ENCODE peak calls at places on chromosome 21, in five cellular contexts. B is stimulated activated effector memory CD8-positive, alpha-beta T cell treated with anti-CD3 and anti-CD28 coated beads, Interleukin-12 subunit alpha, Interleukin-12 subunit beta, amount 100 ng/mL, for 72 hours; I is GM10248; Z is NCI-H2029; J is AML-193. T is an unnamed sample.

GRCh38 chr21:16587671-16588379 is 858.0 kb downstream of the USP25 start:
- DNase-seq in B (no peak), I (no peak), Z (no peak), J (no peak), T (no peak)

GRCh38 chr21:27578741-27579265 is 611.9 kb upstream of the ADAMTS5 start:
- DNase-seq in B (no peak), I (no peak), Z (no peak), J (no peak), T (no peak)

GRCh38 chr21:31142600-31142999 is 104.3 kb upstream of the KRTAP19-8 start:
- DNase-seq in B (no peak), I (no peak), Z (no peak), J (no peak), T (peak; percentile 1)

GRCh38 chr21:45410151-45410864 is 5.3 kb downstream of the COL18A1 start:
- DNase-seq in B (no peak), I (no peak), Z (no peak), J (no peak), T (no peak)

GRCh38 chr21:45052960-45053359 is 21.4 kb upstream of the ADARB1 start:
- DNase-seq in B (no peak), I (no peak), Z (no peak), J (no peak), T (no peak)

GRCh38 chr21:39373634-39374033 is 24.7 kb upstream of the HMGN1 start:
- DNase-seq in B (no peak), I (no peak), Z (no peak), J (no peak), T (peak; percentile 69)

GRCh38 chr21:42336065-42336464 is 14.7 kb downstream of the TFF2 start:
- DNase-seq in B (no peak), I (no peak), Z (no peak), J (no peak), T (no peak)

GRCh38 chr21:42939581-42940413 is 14.4 kb upstream of the ERVH48-1 start:
- DNase-seq in B (no peak), I (no peak), Z (peak; percentile 3), J (peak; percentile 73), T (peak; percentile 29)

GRCh38 chr21:35512321-35512720 is 463.2 kb upstream of the RUNX1 start:
- DNase-seq in B (no peak), I (no peak), Z (no peak), J (no peak), T (no peak)

GRCh38 chr21:25385912-25386474 is 221.3 kb downstream of the MRPL39 start:
- DNase-seq in B (no peak), I (peak; percentile 34), Z (peak; percentile 25), J (peak; percentile 38), T (peak; percentile 78)

GRCh38 chr21:38619865-38620513 is 121.7 kb upstream of the ERG start:
- DNase-seq in B (no peak), I (no peak), Z (no peak), J (no peak), T (no peak)

GRCh38 chr21:42820513-42821465 is 58.5 kb downstream of the WDR4 start:
- DNase-seq in B (no peak), I (no peak), Z (peak; percentile 20), J (no peak), T (no peak)

GRCh38 chr21:32319012-32319411 is 20.4 kb downstream of the MRAP start:
- DNase-seq in B (no peak), I (no peak), Z (no peak), J (no peak), T (no peak)

GRCh38 chr21:43913928-43914327 is 48.9 kb downstream of the AGPAT3 start:
- DNase-seq in B (no peak), I (no peak), Z (no peak), J (no peak), T (peak; percentile 25)

GRCh38 chr21:34202553-34203332 is 129.4 kb downstream of the MRPS6 start:
- DNase-seq in B (no peak), I (no peak), Z (no peak), J (no peak), T (peak; percentile 34)

GRCh38 chr21:41032536-41032935 is 135.4 kb upstream of the BACE2 start:
- DNase-seq in B (no peak), I (no peak), Z (no peak), J (no peak), T (no peak)

GRCh38 chr21:33881689-33882440 is 33.7 kb downstream of the ATP5PO start:
- DNase-seq in B (no peak), I (no peak), Z (no peak), J (no peak), T (no peak)

GRCh38 chr21:28142692-28143091 is 850.0 kb downstream of the LTN1 start:
- DNase-seq in B (no peak), I (no peak), Z (no peak), J (no peak), T (peak; percentile 78)

T was measured in Kasumi-1.